ENCODE peak calls at places on chromosome 10, in seven cellular contexts. A is left ventricle myocardium inferior, X is uterus, N is aorta, D is fibroblast of lung, T is right lobe of liver, E is tibial nerve. Z is an unnamed sample. For H3K4me1, the result is how much of the 10 kb centered on the place peaks cover.

GRCh38 chr10:44858017-44858371 is 53.1 kb upstream of the TMEM72 start:
- DNase-seq in A (no peak), X (no peak), N (no peak), D (no peak), T (no peak), E (no peak), Z (no peak)

GRCh38 chr10:47266602-47267001 is 33.4 kb upstream of the GDF10 start:
- DNase-seq in A (no peak), X (no peak), N (no peak), D (no peak), T (peak), E (no peak), Z (no peak)

GRCh38 chr10:103244663-103245271 is 920 bp upstream of the RPEL1 start:
- DNase-seq in A (peak), X (peak), N (peak), D (peak), T (peak), E (peak), Z (peak)

GRCh38 chr10:130998046-130998435 is 313.5 kb downstream of the TCERG1L start:
- DNase-seq in A (no peak), X (no peak), N (no peak), D (no peak), T (no peak), E (no peak), Z (no peak)

GRCh38 chr10:112379635-112380296 is 5.8 kb downstream of the ACSL5 start:
- DNase-seq in A (no peak), X (no peak), N (no peak), D (peak), T (peak), E (no peak), Z (no peak)

GRCh38 chr10:5649746-5650145 is 16.6 kb downstream of the ASB13 start:
- DNase-seq in A (no peak), X (no peak), N (peak), D (no peak), T (no peak), E (no peak), Z (no peak)

GRCh38 chr10:118595598-118596425 is at the start of gene PRLHR:
- DNase-seq in A (no peak), X (peak), N (no peak), D (peak), T (no peak), E (no peak), Z (no peak)

GRCh38 chr10:29181936-29182335 is 106.9 kb upstream of the LYZL1 start:
- DNase-seq in A (no peak), X (no peak), N (no peak), D (no peak), T (no peak), E (no peak), Z (no peak)

GRCh38 chr10:36096571-36096970 is 454.5 kb upstream of the FZD8 start:
- DNase-seq in A (no peak), X (no peak), N (no peak), D (peak), T (no peak), E (no peak), Z (no peak)

GRCh38 chr10:49592726-49593563 is 17.2 kb upstream of the SLC18A3 start:
- DNase-seq in A (no peak), X (peak), N (no peak), D (peak), T (peak), E (no peak), Z (peak)

GRCh38 chr10:46220872-46221538 is 65.8 kb upstream of the ANTXRL start:
- DNase-seq in A (no peak), X (no peak), N (no peak), D (no peak), T (no peak), E (no peak), Z (no peak)

GRCh38 chr10:64659311-64659710 is 1138.1 kb downstream of the REEP3 start:
- DNase-seq in A (no peak), X (no peak), N (no peak), D (no peak), T (no peak), E (no peak), Z (no peak)

GRCh38 chr10:122263971-122264370 is 7.1 kb upstream of the BTBD16 start:
- DNase-seq in A (no peak), X (no peak), N (no peak), D (peak), T (no peak), E (no peak), Z (no peak)

GRCh38 chr10:21364196-21365114 is 161.0 kb downstream of the SKIDA1 start:
- DNase-seq in A (peak), X (no peak), N (no peak), D (peak), T (peak), E (no peak), Z (peak)

GRCh38 chr10:2925631-2926030 is 141.7 kb upstream of the PFKP start:
- DNase-seq in A (peak), X (peak), N (peak), D (peak), T (no peak), E (peak), Z (peak)

GRCh38 chr10:113978802-113979201 is 64.9 kb upstream of the ADRB1 start:
- DNase-seq in A (peak), X (no peak), N (no peak), D (no peak), T (peak), E (no peak), Z (peak)

GRCh38 chr10:51937313-51937712 is 237.9 kb upstream of the CSTF2T start:
- DNase-seq in A (no peak), X (no peak), N (no peak), D (peak), T (no peak), E (no peak), Z (no peak)

GRCh38 chr10:98420786-98421185 is 5.8 kb upstream of the PYROXD2 start:
- DNase-seq in A (peak), X (no peak), N (no peak), D (no peak), T (peak), E (no peak), Z (peak)

GRCh38 chr10:105981679-105982078 is 1182.8 kb downstream of the SORCS1 start:
- DNase-seq in A (no peak), X (no peak), N (no peak), D (no peak), T (no peak), E (no peak), Z (no peak)

GRCh38 chr10:48612241-48612943 is 7.5 kb upstream of the ARHGAP22 start:
- DNase-seq in A (no peak), X (no peak), N (no peak), D (peak), T (no peak), E (no peak), Z (no peak)

GRCh38 chr10:92699518-92700272 is 9.9 kb downstream of the HHEX start:
- DNase-seq in A (no peak), X (no peak), N (no peak), D (peak), T (peak), E (no peak), Z (peak)

GRCh38 chr10:111247781-111248389 is 171.1 kb downstream of the ADRA2A start:
- DNase-seq in A (no peak), X (no peak), N (no peak), D (peak), T (no peak), E (no peak), Z (no peak)

GRCh38 chr10:48655426-48656240 is 29.0 kb upstream of the WDFY4 start:
- DNase-seq in A (peak), X (peak), N (peak), D (peak), T (peak), E (no peak), Z (peak)

GRCh38 chr10:43203491-43204393 is 63.1 kb downstream of the RASGEF1A start:
- DNase-seq in A (no peak), X (peak), N (peak), D (no peak), T (peak), E (peak), Z (no peak)

GRCh38 chr10:26557641-26558014 is 119.5 kb downstream of the APBB1IP start:
- DNase-seq in A (no peak), X (no peak), N (no peak), D (peak), T (no peak), E (no peak), Z (no peak)

GRCh38 chr10:31819393-31819820 is 109.2 kb downstream of the ARHGAP12 start:
- DNase-seq in A (peak), X (peak), N (peak), D (peak), T (no peak), E (peak), Z (no peak)

GRCh38 chr10:60943372-60944158 is 420 bp downstream of the RHOBTB1 start:
- DNase-seq in A (peak), X (peak), N (peak), D (peak), T (peak), E (peak), Z (peak)

GRCh38 chr10:4217653-4218052 is 432.6 kb upstream of the KLF6 start:
- DNase-seq in A (no peak), X (no peak), N (no peak), D (no peak), T (no peak), E (no peak), Z (no peak)

GRCh38 chr10:71860243-71861029 is 9.4 kb upstream of the PSAP start:
- DNase-seq in A (peak), X (peak), N (peak), D (peak), T (peak), E (peak), Z (peak)

GRCh38 chr10:27911645-27912044 is 87.2 kb downstream of the ODAD2 start:
- DNase-seq in A (no peak), X (no peak), N (no peak), D (peak), T (no peak), E (no peak), Z (no peak)

GRCh38 chr10:93921338-93921737 is 27.6 kb downstream of the SLC35G1 start:
- DNase-seq in A (no peak), X (no peak), N (no peak), D (no peak), T (no peak), E (no peak), Z (no peak)

GRCh38 chr10:45154481-45154880 is 153.8 kb downstream of the ZNF22 start:
- DNase-seq in A (no peak), X (no peak), N (no peak), D (no peak), T (no peak), E (no peak), Z (no peak)

GRCh38 chr10:93993782-93994668 is at the start of gene PLCE1:
- DNase-seq in A (peak), X (peak), N (peak), D (peak), T (peak), E (no peak), Z (peak)

GRCh38 chr10:90642650-90643049 is 215.2 kb downstream of the HTR7 start:
- DNase-seq in A (no peak), X (no peak), N (no peak), D (peak), T (no peak), E (no peak), Z (no peak)

GRCh38 chr10:131872837-131873375 is 27.9 kb upstream of the PPP2R2D start:
- DNase-seq in A (no peak), X (no peak), N (peak), D (no peak), T (peak), E (no peak), Z (no peak)

GRCh38 chr10:58335306-58336005 is 650 bp downstream of the UBE2D1 start:
- DNase-seq in A (peak), X (no peak), N (no peak), D (peak), T (peak), E (no peak), Z (peak)

GRCh38 chr10:91565241-91565640 is 67.6 kb downstream of the PPP1R3C start:
- DNase-seq in A (no peak), X (no peak), N (no peak), D (no peak), T (no peak), E (no peak), Z (no peak)

GRCh38 chr10:93384006-93384405 is 98.1 kb downstream of the MYOF start:
- DNase-seq in A (no peak), X (no peak), N (peak), D (no peak), T (no peak), E (no peak), Z (no peak)

DNA sequence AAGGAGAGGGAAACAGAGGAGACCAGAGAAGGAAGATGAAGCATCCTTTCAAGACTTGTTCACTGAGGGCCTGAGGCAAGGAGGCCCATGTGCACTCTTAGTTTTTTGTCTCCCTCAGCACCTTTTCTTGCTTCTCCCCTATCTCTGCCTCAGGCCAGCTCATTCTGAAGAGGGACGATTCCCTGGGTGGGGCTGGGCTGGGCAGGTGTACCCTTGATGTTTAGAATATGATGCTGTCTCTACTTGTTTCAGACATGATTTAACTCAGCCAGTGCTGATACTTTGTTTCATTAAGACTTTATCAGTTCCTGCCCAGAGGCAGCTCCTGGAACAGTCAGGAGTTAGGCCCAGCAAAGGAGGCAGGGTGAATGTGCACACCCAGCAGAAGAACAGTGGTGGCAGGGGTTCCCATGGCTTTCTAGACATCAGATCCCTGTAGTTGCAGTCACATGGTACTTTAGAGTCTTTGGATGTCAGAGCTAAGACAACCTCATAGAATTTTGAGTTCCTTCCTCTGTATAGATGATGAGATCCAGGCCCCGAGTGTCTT is 3.4 kb downstream of the PRXL2A start:
- DNase-seq in A (no peak), X (no peak), N (no peak), D (no peak), T (no peak), E (no peak), Z (no peak)
- H3K4me3 ChIP-seq in A (no peak), X (no peak), N (no peak), D (no peak), T (no peak), E (no peak), Z (no peak)

DNA sequence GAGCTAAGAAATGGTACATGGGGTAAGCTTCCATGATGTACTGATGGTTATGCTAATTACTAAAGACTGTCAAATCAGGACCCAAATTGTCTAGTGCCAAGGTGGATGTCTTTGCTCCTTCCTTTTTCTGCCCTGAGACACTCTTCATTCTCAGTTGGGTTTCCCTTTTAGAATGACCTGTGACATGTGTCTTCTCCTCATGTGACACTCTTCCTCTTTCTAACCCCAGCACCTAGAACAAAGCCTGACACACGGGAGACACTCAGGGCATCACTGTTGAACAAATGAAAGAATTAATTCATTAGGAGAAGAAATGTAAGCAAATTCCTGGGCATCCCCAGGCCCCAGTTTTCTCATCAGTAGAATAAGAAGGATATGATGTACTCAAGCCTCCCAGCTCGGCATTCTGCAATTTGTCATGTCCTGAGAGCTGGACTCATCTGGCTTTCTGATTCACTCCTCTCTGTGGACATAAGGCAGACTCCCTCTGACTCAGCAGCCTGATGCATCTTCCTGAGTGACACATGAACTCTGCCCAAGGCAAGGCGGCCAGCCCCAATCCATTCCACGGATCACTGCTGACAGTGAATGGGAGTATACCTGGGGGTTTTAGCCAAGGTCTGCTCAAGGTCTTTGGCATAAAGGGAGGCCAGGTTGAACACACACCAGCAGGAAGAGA is 473.8 kb downstream of the KCNMA1 start:
- DNase-seq in A (no peak), X (peak), N (peak), D (peak), T (no peak), E (no peak), Z (no peak)
- H3K27ac ChIP-seq in A (no peak), X (peak), N (peak), D (peak), T (no peak), E (no peak), Z (no peak)

DNA sequence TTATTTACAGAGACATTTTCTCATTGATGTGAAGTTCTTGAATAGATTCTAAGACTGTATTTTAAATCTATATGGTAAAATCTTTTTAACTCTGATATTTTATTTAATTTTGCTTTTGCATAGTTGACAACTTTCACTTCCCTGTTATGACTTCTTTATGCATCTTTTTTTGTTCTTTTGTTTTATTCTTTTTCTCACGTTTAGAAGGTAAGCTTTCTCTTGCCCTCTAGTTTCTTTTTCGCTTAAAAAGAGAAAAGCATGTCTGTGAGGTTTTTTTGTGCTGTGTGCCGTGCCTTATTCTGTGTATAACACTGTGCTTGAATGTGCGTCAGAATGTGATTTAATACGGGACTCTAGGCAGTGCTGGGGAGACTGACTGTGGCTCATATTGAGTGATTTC is 74.7 kb downstream of the AP3M1 start:
- DNase-seq in A (no peak), X (no peak), N (no peak), D (no peak), T (no peak), E (no peak), Z (no peak)
- H3K4me1 ChIP-seq in A (half or more), X (under half), N (under half), D (under half), T (under half), E (under half), Z (half or more)

GRCh38 chr10:11742009-11742778 is at the start of gene ECHDC3:
- DNase-seq in A (peak), X (peak), N (peak), D (peak), T (peak), E (no peak), Z (peak)

GRCh38 chr10:11745045-11745444 is 2.9 kb downstream of the ECHDC3 start:
- DNase-seq in A (no peak), X (no peak), N (no peak), D (no peak), T (no peak), E (no peak), Z (no peak)

GRCh38 chr10:11741608-11742007 is 574 bp upstream of the ECHDC3 start:
- DNase-seq in A (no peak), X (no peak), N (no peak), D (no peak), T (no peak), E (no peak), Z (no peak)

GRCh38 chr10:11742779-11743298 is 657 bp downstream of the ECHDC3 start:
- DNase-seq in A (peak), X (no peak), N (no peak), D (no peak), T (peak), E (no peak), Z (peak)

DNA sequence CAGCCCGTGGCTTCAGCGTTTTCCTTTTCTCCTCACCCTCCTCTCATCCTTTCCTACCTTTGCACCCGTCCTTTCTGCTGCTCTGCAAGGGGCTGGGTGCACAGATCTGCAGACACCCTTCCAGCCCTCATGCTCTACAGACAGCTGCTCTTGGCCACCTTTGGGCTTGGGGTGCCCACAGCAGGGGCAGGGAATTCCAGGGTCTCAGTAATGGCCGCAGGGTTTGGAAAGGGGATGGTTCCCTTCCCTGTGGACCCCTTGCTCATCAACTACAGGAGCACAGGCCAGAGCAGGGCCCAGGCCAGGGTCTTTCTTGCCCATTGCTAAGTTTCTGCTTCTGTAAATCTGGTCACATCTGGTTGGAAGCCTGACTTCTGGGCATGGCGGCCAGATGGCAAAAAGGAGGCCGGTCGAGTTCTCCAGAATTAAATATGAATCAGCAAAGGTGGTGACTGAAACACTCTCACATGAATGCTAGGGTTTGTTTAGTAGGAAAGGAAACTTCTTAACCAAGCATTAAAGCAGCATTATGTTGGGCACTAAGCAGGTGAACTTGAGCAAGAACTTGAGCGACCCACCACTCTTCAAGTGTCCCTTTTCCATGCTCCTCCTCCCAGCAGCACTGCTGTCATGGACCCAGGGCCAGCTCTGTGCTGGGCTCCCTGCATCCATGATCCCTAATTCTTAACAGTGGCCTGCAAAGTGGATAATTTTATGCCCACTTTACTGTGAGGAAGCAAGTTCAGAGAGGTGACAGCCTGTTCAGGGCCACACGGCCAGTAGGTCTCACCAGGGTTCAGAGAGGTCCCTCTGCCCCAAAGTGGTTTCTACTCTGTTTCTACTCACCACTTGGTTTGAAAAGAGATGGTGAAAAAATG is 1.5 kb downstream of the ECHDC3 start:
- DNase-seq in A (no peak), X (no peak), N (no peak), D (no peak), T (no peak), E (no peak), Z (no peak)
- H3K4me3 ChIP-seq in A (peak), X (no peak), N (no peak), D (peak), T (peak), E (peak), Z (peak)

GRCh38 chr10:80458263-80458625 is 4.1 kb downstream of the TSPAN14 start:
- DNase-seq in A (no peak), X (no peak), N (peak), D (no peak), T (no peak), E (no peak), Z (no peak)
- H3K27ac ChIP-seq in A (peak), X (no peak), N (no peak), D (no peak), T (no peak), E (peak), Z (peak)

Z was measured in heart right ventricle.